ENCODE peak calls at places on chromosomes 1 and 21, in nine cellular contexts. R, I, Q, A, G, U, J, F and E are unnamed samples.

GRCh38 chr1:224831501-224831900 is 98.0 kb upstream of the DNAH14 start:
- DNase-seq in R (no peak), I (no peak), Q (no peak), A (no peak), G (no peak), U (no peak), J (no peak), F (no peak), E (no peak)

GRCh38 chr1:34781071-34781843 is at the start of gene GJB3:
- DNase-seq in R (peak), I (no peak), Q (no peak), A (no peak), G (no peak), U (peak), J (no peak), F (no peak), E (no peak)

GRCh38 chr1:248714248-248714647 is 11.7 kb upstream of the OR14I1 start:
- DNase-seq in R (no peak), I (no peak), Q (no peak), A (no peak), G (no peak), U (no peak), J (no peak), F (no peak), E (no peak)

GRCh38 chr21:45309541-45310381 is 22.1 kb upstream of the POFUT2 start:
- DNase-seq in R (no peak), I (no peak), Q (no peak), A (no peak), G (no peak), U (no peak), J (no peak), F (no peak), E (no peak)

GRCh38 chr1:45987204-45987603 is 145.2 kb downstream of the PIK3R3 start:
- DNase-seq in R (no peak), I (no peak), Q (no peak), A (no peak), G (no peak), U (no peak), J (no peak), F (no peak), E (no peak)

GRCh38 chr1:79695133-79695532 is 688.6 kb upstream of the ADGRL4 start:
- DNase-seq in R (no peak), I (no peak), Q (no peak), A (no peak), G (peak), U (no peak), J (no peak), F (no peak), E (no peak)

GRCh38 chr1:211738096-211738708 is 62.8 kb upstream of the NEK2 start:
- DNase-seq in R (no peak), I (no peak), Q (no peak), A (no peak), G (no peak), U (no peak), J (no peak), F (no peak), E (no peak)

GRCh38 chr21:32007461-32007860 is 134.6 kb downstream of the HUNK start:
- DNase-seq in R (no peak), I (no peak), Q (no peak), A (no peak), G (no peak), U (no peak), J (no peak), F (no peak), E (no peak)

GRCh38 chr1:7171574-7171973 is 386.3 kb downstream of the CAMTA1 start:
- DNase-seq in R (no peak), I (no peak), Q (no peak), A (no peak), G (no peak), U (no peak), J (no peak), F (no peak), E (no peak)

GRCh38 chr21:46048926-46049889 is 48.7 kb upstream of the COL6A2 start:
- DNase-seq in R (peak), I (no peak), Q (peak), A (no peak), G (no peak), U (no peak), J (no peak), F (peak), E (no peak)

GRCh38 chr1:147833231-147833840 is 69.3 kb upstream of the GJA8 start:
- DNase-seq in R (no peak), I (no peak), Q (no peak), A (no peak), G (no peak), U (no peak), J (no peak), F (no peak), E (no peak)

GRCh38 chr1:172452536-172453159 is 8.8 kb upstream of the PIGC start:
- DNase-seq in R (no peak), I (no peak), Q (no peak), A (no peak), G (no peak), U (no peak), J (no peak), F (no peak), E (no peak)

GRCh38 chr1:113811353-113811887 is 856 bp downstream of the RSBN1 start:
- DNase-seq in R (peak), I (peak), Q (peak), A (peak), G (no peak), U (no peak), J (no peak), F (peak), E (peak)

GRCh38 chr1:240487493-240487892 is 124.5 kb downstream of the GREM2 start:
- DNase-seq in R (no peak), I (no peak), Q (no peak), A (no peak), G (no peak), U (no peak), J (no peak), F (no peak), E (no peak)

GRCh38 chr1:116337398-116337797 is 35.6 kb upstream of the ATP1A1 start:
- DNase-seq in R (no peak), I (no peak), Q (no peak), A (no peak), G (no peak), U (no peak), J (no peak), F (no peak), E (no peak)

GRCh38 chr21:34693192-34693810 is 24.5 kb downstream of the CLIC6 start:
- DNase-seq in R (no peak), I (no peak), Q (peak), A (peak), G (peak), U (peak), J (peak), F (no peak), E (peak)

GRCh38 chr1:63693956-63694607 is 79.7 kb upstream of the ROR1 start:
- DNase-seq in R (no peak), I (no peak), Q (no peak), A (no peak), G (peak), U (no peak), J (no peak), F (no peak), E (no peak)

GRCh38 chr1:198201956-198202784 is 45.4 kb downstream of the NEK7 start:
- DNase-seq in R (no peak), I (no peak), Q (no peak), A (no peak), G (peak), U (no peak), J (no peak), F (no peak), E (no peak)

GRCh38 chr1:182962554-182963115 is 9.7 kb upstream of the SHCBP1L start:
- DNase-seq in R (peak), I (peak), Q (peak), A (no peak), G (peak), U (peak), J (peak), F (no peak), E (peak)

GRCh38 chr21:41961282-41961701 is 7.5 kb upstream of the C2CD2 start:
- DNase-seq in R (peak), I (no peak), Q (no peak), A (no peak), G (no peak), U (no peak), J (no peak), F (no peak), E (no peak)

GRCh38 chr21:31282095-31282709 is 61.9 kb downstream of the TIAM1 start:
- DNase-seq in R (no peak), I (no peak), Q (peak), A (no peak), G (no peak), U (no peak), J (no peak), F (no peak), E (no peak)

GRCh38 chr1:27589841-27590426 is 14.0 kb downstream of the AHDC1 start:
- DNase-seq in R (no peak), I (no peak), Q (no peak), A (no peak), G (no peak), U (peak), J (no peak), F (no peak), E (no peak)

GRCh38 chr21:15197696-15198095 is 132.9 kb upstream of the NRIP1 start:
- DNase-seq in R (no peak), I (no peak), Q (no peak), A (no peak), G (no peak), U (no peak), J (no peak), F (no peak), E (no peak)

GRCh38 chr1:155324717-155325595 is 4.3 kb downstream of the RUSC1 start:
- DNase-seq in R (peak), I (no peak), Q (no peak), A (no peak), G (peak), U (peak), J (no peak), F (no peak), E (peak)

GRCh38 chr1:19381261-19381660 is 69.1 kb downstream of the SLC66A1 start:
- DNase-seq in R (no peak), I (no peak), Q (no peak), A (no peak), G (no peak), U (no peak), J (no peak), F (no peak), E (no peak)

GRCh38 chr1:4476394-4476793 is 178.0 kb upstream of the AJAP1 start:
- DNase-seq in R (no peak), I (no peak), Q (no peak), A (no peak), G (no peak), U (no peak), J (no peak), F (no peak), E (no peak)

GRCh38 chr1:26838474-26839338 is 12.2 kb downstream of the ZDHHC18 start:
- DNase-seq in R (no peak), I (no peak), Q (no peak), A (peak), G (peak), U (no peak), J (no peak), F (no peak), E (no peak)